ENCODE peak calls at places on chromosome 6, in nine cellular contexts. E is A172; F is lung; O is bronchial epithelial cell; G is HT1080; T is left cardiac atrium; J is kidney tubule cell; S is H54; B is stimulated activated CD8-positive, alpha-beta memory T cell treated with anti-CD3 and anti-CD28 coated beads, Interleukin-4, amount 100 ng/mL, for 1 hour. N is an unnamed sample.

GRCh38 chr6:24931296-24931695 is 4.5 kb downstream of the RIPOR2 start:
- DNase-seq in E (no peak), F (no peak), O (no peak), G (no peak), T (no peak), J (peak), S (no peak), B (no peak), N (no peak)

GRCh38 chr6:152049502-152049901 is 242.0 kb downstream of the ESR1 start:
- DNase-seq in E (no peak), F (no peak), O (no peak), G (no peak), T (no peak), J (no peak), S (no peak), B (no peak), N (no peak)

GRCh38 chr6:37038297-37039198 is 33.1 kb downstream of the FGD2 start:
- DNase-seq in E (no peak), F (no peak), O (no peak), G (no peak), T (peak), J (no peak), S (no peak), B (no peak), N (no peak)

GRCh38 chr6:147941143-147941542 is 401.5 kb upstream of the SASH1 start:
- DNase-seq in E (peak), F (no peak), O (peak), G (no peak), T (no peak), J (peak), S (no peak), B (no peak), N (peak)

GRCh38 chr6:5173862-5174643 is 86.7 kb downstream of the LYRM4 start:
- DNase-seq in E (peak), F (no peak), O (no peak), G (no peak), T (no peak), J (no peak), S (no peak), B (peak), N (no peak)

GRCh38 chr6:159203304-159204005 is 34.3 kb downstream of the FNDC1 start:
- DNase-seq in E (peak), F (no peak), O (peak), G (peak), T (peak), J (peak), S (peak), B (no peak), N (no peak)

GRCh38 chr6:7106752-7107577 is 796 bp upstream of the RREB1 start:
- DNase-seq in E (peak), F (peak), O (no peak), G (no peak), T (peak), J (no peak), S (no peak), B (peak), N (peak)

GRCh38 chr6:100724696-100725095 is 156.4 kb downstream of the ASCC3 start:
- DNase-seq in E (no peak), F (no peak), O (no peak), G (no peak), T (no peak), J (peak), S (no peak), B (no peak), N (no peak)

GRCh38 chr6:35401514-35401913 is 50.6 kb upstream of the FANCE start:
- DNase-seq in E (no peak), F (peak), O (peak), G (no peak), T (no peak), J (peak), S (no peak), B (no peak), N (no peak)

GRCh38 chr6:102662851-102663250 is 1269.3 kb downstream of the GRIK2 start:
- DNase-seq in E (no peak), F (no peak), O (no peak), G (no peak), T (no peak), J (no peak), S (no peak), B (no peak), N (no peak)

GRCh38 chr6:146851837-146852236 is 253.1 kb downstream of the ADGB start:
- DNase-seq in E (peak), F (no peak), O (peak), G (peak), T (no peak), J (peak), S (peak), B (no peak), N (no peak)

GRCh38 chr6:1736346-1737105 is 126.8 kb downstream of the FOXC1 start:
- DNase-seq in E (no peak), F (no peak), O (no peak), G (no peak), T (no peak), J (no peak), S (no peak), B (no peak), N (peak)

GRCh38 chr6:157768304-157768703 is 54.7 kb upstream of the SNX9 start:
- DNase-seq in E (no peak), F (no peak), O (no peak), G (no peak), T (no peak), J (no peak), S (no peak), B (no peak), N (no peak)

GRCh38 chr6:14616611-14617010 is 499.0 kb downstream of the CD83 start:
- DNase-seq in E (no peak), F (no peak), O (no peak), G (no peak), T (no peak), J (no peak), S (no peak), B (no peak), N (no peak)

GRCh38 chr6:155078331-155078745 is 83.2 kb downstream of the TIAM2 start:
- DNase-seq in E (no peak), F (no peak), O (no peak), G (no peak), T (no peak), J (peak), S (no peak), B (no peak), N (no peak)

GRCh38 chr6:52341861-52342260 is 20.1 kb upstream of the PAQR8 start:
- DNase-seq in E (no peak), F (no peak), O (peak), G (no peak), T (no peak), J (no peak), S (no peak), B (no peak), N (no peak)

GRCh38 chr6:16333580-16333979 is 95.2 kb downstream of the GMPR start:
- DNase-seq in E (peak), F (no peak), O (peak), G (peak), T (no peak), J (peak), S (no peak), B (no peak), N (peak)

GRCh38 chr6:80003841-80004198 is 629 bp upstream of the TTK start:
- DNase-seq in E (no peak), F (no peak), O (no peak), G (no peak), T (no peak), J (no peak), S (no peak), B (no peak), N (no peak)

GRCh38 chr6:18491303-18492090 is 104.3 kb downstream of the RNF144B start:
- DNase-seq in E (no peak), F (no peak), O (peak), G (no peak), T (no peak), J (peak), S (no peak), B (no peak), N (peak)

GRCh38 chr6:34360556-34360955 is 31.9 kb downstream of the NUDT3 start:
- DNase-seq in E (no peak), F (no peak), O (no peak), G (no peak), T (no peak), J (no peak), S (no peak), B (no peak), N (no peak)

GRCh38 chr6:40537446-40537845 is 49.7 kb downstream of the LRFN2 start:
- DNase-seq in E (no peak), F (no peak), O (no peak), G (no peak), T (no peak), J (no peak), S (no peak), B (no peak), N (no peak)

GRCh38 chr6:84882768-84883766 is 118.7 kb upstream of the TBX18 start:
- DNase-seq in E (peak), F (no peak), O (no peak), G (no peak), T (no peak), J (no peak), S (no peak), B (no peak), N (no peak)

GRCh38 chr6:41712651-41713103 is 22.7 kb downstream of the TFEB start:
- DNase-seq in E (peak), F (peak), O (no peak), G (peak), T (peak), J (peak), S (no peak), B (no peak), N (no peak)

GRCh38 chr6:123925360-123925759 is 121.7 kb downstream of the NKAIN2 start:
- DNase-seq in E (peak), F (no peak), O (peak), G (peak), T (no peak), J (peak), S (peak), B (no peak), N (no peak)

GRCh38 chr6:11423072-11423471 is 114.5 kb upstream of the TMEM170B start:
- DNase-seq in E (no peak), F (no peak), O (peak), G (no peak), T (no peak), J (peak), S (no peak), B (no peak), N (no peak)

GRCh38 chr6:35124356-35124755 is 16.8 kb downstream of the TCP11 start:
- DNase-seq in E (no peak), F (no peak), O (peak), G (no peak), T (no peak), J (no peak), S (no peak), B (no peak), N (no peak)

GRCh38 chr6:3751019-3751729 is at the start of gene PXDC1:
- DNase-seq in E (peak), F (no peak), O (no peak), G (no peak), T (peak), J (peak), S (no peak), B (no peak), N (peak)

GRCh38 chr6:129364037-129364436 is 345.9 kb downstream of the ARHGAP18 start:
- DNase-seq in E (no peak), F (no peak), O (no peak), G (no peak), T (no peak), J (no peak), S (no peak), B (no peak), N (no peak)

GRCh38 chr6:17879224-17879623 is 108.2 kb downstream of the KIF13A start:
- DNase-seq in E (no peak), F (no peak), O (no peak), G (no peak), T (no peak), J (no peak), S (no peak), B (no peak), N (no peak)

GRCh38 chr6:36827261-36828079 is 11.8 kb downstream of the CPNE5 start:
- DNase-seq in E (peak), F (no peak), O (peak), G (peak), T (peak), J (peak), S (peak), B (no peak), N (no peak)

N was measured in mesendoderm.